ENCODE peak calls at places on chromosomes 3 and 15, in eight cellular contexts. A is Panc1, H is WTC11, F is Caco-2, I is AG04450, N is neural crest cell, Z is A549, V is lower leg skin. W is an unnamed sample.

GRCh38 chr3:141462176-141462859 is 24.5 kb upstream of the RASA2 start:
- DNase-seq in A (no peak), H (no peak), F (peak), I (no peak), N (no peak), Z (no peak), V (no peak), W (no peak)

GRCh38 chr3:47440131-47440530 is 35.6 kb downstream of the SCAP start:
- DNase-seq in A (no peak), H (no peak), F (no peak), I (no peak), N (no peak), Z (no peak), V (peak), W (no peak)

GRCh38 chr3:23583980-23584736 is 221.6 kb upstream of the UBE2E1 start:
- DNase-seq in A (no peak), H (no peak), F (no peak), I (no peak), N (no peak), Z (no peak), V (no peak), W (no peak)

GRCh38 chr3:112649478-112649735 is 8.5 kb upstream of the CCDC80 start:
- DNase-seq in A (no peak), H (no peak), F (no peak), I (no peak), N (no peak), Z (no peak), V (no peak), W (no peak)

GRCh38 chr3:10453764-10454163 is 51.6 kb downstream of the ATP2B2 start:
- DNase-seq in A (no peak), H (no peak), F (no peak), I (no peak), N (no peak), Z (no peak), V (no peak), W (no peak)

GRCh38 chr3:112010631-112011030 is 11.9 kb downstream of the TAGLN3 start:
- DNase-seq in A (no peak), H (no peak), F (no peak), I (no peak), N (no peak), Z (no peak), V (no peak), W (no peak)

GRCh38 chr15:26357653-26358052 is 415.2 kb downstream of the GABRB3 start:
- DNase-seq in A (no peak), H (no peak), F (no peak), I (no peak), N (no peak), Z (no peak), V (no peak), W (no peak)

GRCh38 chr3:85875589-85875988 is 916.8 kb downstream of the CADM2 start:
- DNase-seq in A (no peak), H (no peak), F (no peak), I (no peak), N (no peak), Z (no peak), V (no peak), W (no peak)

GRCh38 chr3:45178131-45179023 is 32.2 kb upstream of the CDCP1 start:
- DNase-seq in A (no peak), H (no peak), F (no peak), I (no peak), N (no peak), Z (no peak), V (peak), W (no peak)

GRCh38 chr15:37253877-37254276 is 153.5 kb upstream of the MEIS2 start:
- DNase-seq in A (no peak), H (no peak), F (no peak), I (no peak), N (no peak), Z (no peak), V (no peak), W (no peak)

GRCh38 chr3:9852528-9852927 is 8.7 kb upstream of the RPUSD3 start:
- DNase-seq in A (no peak), H (no peak), F (no peak), I (no peak), N (no peak), Z (no peak), V (no peak), W (no peak)

GRCh38 chr3:38616111-38616510 is 33.4 kb downstream of the SCN5A start:
- DNase-seq in A (no peak), H (no peak), F (no peak), I (no peak), N (no peak), Z (no peak), V (no peak), W (no peak)

GRCh38 chr15:89034305-89034704 is 54.0 kb upstream of the ABHD2 start:
- DNase-seq in A (no peak), H (no peak), F (no peak), I (no peak), N (no peak), Z (peak), V (no peak), W (no peak)

GRCh38 chr3:60703956-60704736 is 547.1 kb downstream of the FHIT start:
- DNase-seq in A (no peak), H (no peak), F (no peak), I (peak), N (no peak), Z (no peak), V (no peak), W (no peak)

GRCh38 chr3:64049136-64049535 is 25.8 kb upstream of the PSMD6 start:
- DNase-seq in A (no peak), H (no peak), F (no peak), I (no peak), N (no peak), Z (no peak), V (no peak), W (peak)

GRCh38 chr3:41095702-41096101 is 103.6 kb upstream of the CTNNB1 start:
- DNase-seq in A (no peak), H (no peak), F (no peak), I (no peak), N (no peak), Z (no peak), V (no peak), W (peak)

DNA sequence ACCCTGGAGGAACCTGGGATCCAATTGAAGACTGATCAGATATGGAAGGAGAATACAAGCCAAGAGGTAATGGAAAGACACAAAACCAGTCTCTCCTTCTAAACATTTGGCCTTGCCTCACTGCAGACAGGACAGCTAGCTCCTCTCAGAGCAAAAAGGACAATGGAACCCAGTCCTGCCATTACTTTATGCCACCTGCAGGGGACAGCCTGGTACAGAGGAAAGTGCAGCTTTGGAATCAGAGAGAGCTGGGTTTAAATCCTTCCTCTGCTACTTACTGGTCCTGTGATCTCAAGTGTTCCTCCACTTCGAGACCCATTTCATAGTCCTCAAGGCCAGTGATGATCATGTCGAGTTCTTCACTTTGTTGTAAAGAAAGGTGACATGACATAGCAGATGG is 159.4 kb upstream of the SMAD3 start:
- DNase-seq in A (no peak), H (no peak), F (no peak), I (no peak), N (no peak), Z (no peak), V (peak), W (no peak)
- TF ChIP-seq CTCF in A (peak), H (no peak), F (no peak), I (no peak), N (no peak), Z (no peak), V (no peak), W (peak)

DNA sequence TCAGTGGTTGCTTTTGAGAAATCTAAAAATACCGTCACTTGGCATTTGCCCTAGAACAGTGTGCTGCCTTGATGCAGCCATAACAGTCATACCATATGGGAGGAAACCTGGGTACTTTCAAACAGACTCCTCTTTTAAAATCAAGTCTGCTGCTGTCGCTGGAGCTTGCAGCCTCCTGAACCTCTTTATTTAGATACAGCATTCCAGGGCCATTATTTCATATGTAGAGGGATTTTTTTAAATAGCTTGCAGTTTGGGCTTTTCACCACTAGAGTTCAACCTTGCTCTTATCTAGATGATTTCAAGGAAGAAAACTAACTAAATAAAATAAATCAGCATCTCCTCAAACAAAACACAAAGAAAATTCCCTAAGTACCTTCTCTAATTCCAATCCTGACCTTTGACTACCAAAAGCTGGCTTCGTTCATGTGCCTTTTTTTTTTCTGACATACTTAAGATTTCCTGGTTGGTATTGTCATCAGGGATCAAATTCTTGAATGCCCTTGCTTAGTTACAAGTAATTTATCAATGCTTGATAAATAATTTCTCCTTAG is 111.6 kb downstream of the KBTBD8 start:
- DNase-seq in A (no peak), H (no peak), F (peak), I (peak), N (no peak), Z (peak), V (no peak), W (peak)
- TF ChIP-seq CTCF in A (peak), H (peak), F (peak), I (peak), N (peak), Z (peak), V (no peak), W (peak)

GRCh38 chr3:72655151-72655551 is 193.1 kb downstream of the SHQ1 start:
- DNase-seq in A (no peak), H (peak), F (no peak), I (no peak), N (peak), Z (no peak), V (no peak), W (no peak)

GRCh38 chr3:72652395-72652794 is 195.8 kb downstream of the SHQ1 start:
- DNase-seq in A (no peak), H (no peak), F (no peak), I (no peak), N (no peak), Z (no peak), V (no peak), W (no peak)

GRCh38 chr3:72658466-72659100 is 189.7 kb downstream of the SHQ1 start:
- DNase-seq in A (no peak), H (no peak), F (no peak), I (no peak), N (no peak), Z (no peak), V (no peak), W (no peak)

GRCh38 chr3:72657666-72658065 is 190.6 kb downstream of the SHQ1 start:
- DNase-seq in A (no peak), H (no peak), F (no peak), I (no peak), N (no peak), Z (no peak), V (no peak), W (no peak)

DNA sequence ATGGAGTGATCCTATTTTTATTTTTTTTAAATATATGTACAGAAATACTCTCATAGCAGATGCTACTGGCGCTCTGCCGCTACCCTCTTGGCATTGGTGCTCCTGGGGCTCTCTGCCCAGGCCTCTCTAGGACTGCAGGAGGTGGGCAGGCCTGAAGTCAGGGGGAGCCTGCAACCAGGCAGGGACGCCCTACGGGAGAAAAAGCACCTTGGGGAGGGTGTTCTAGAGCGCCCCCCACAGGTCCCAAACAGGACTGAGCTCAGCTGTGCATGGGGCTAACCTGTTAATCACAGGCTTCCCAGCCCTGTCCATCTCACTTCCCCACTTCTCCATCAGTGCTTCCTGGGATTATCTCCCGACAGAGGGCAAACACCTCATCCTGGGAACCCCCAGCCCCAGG is 192.5 kb downstream of the SHQ1 start:
- DNase-seq in A (no peak), H (peak), F (no peak), I (no peak), N (no peak), Z (no peak), V (no peak), W (no peak)
- TF ChIP-seq CTCF in A (peak), H (peak), F (no peak), I (no peak), N (peak), Z (no peak), V (no peak), W (peak)

GRCh38 chr15:70509282-70510272 is 253.8 kb downstream of the UACA start:
- DNase-seq in A (no peak), H (no peak), F (no peak), I (no peak), N (no peak), Z (no peak), V (no peak), W (no peak)

GRCh38 chr15:70507772-70508351 is 255.5 kb downstream of the UACA start:
- DNase-seq in A (peak), H (no peak), F (peak), I (no peak), N (no peak), Z (peak), V (no peak), W (peak)

GRCh38 chr15:70510433-70510832 is 252.9 kb downstream of the UACA start:
- DNase-seq in A (no peak), H (no peak), F (no peak), I (no peak), N (no peak), Z (no peak), V (no peak), W (no peak)

GRCh38 chr15:70505971-70506887 is 257.1 kb downstream of the UACA start:
- DNase-seq in A (no peak), H (peak), F (no peak), I (no peak), N (no peak), Z (no peak), V (no peak), W (no peak)

GRCh38 chr15:70508561-70509281 is 254.6 kb downstream of the UACA start:
- DNase-seq in A (peak), H (no peak), F (peak), I (peak), N (no peak), Z (peak), V (no peak), W (peak)
- TF ChIP-seq CTCF in A (no peak), H (no peak), F (no peak), I (peak), N (no peak), Z (peak), V (no peak), W (peak)

GRCh38 chr3:71076361-71076997 is 507.0 kb downstream of the FOXP1 start:
- DNase-seq in A (no peak), H (no peak), F (no peak), I (no peak), N (no peak), Z (no peak), V (no peak), W (no peak)
- TF ChIP-seq CTCF in A (no peak), H (no peak), F (no peak), I (no peak), N (no peak), Z (no peak), V (no peak), W (no peak)

GRCh38 chr15:91142097-91142744 is 42.2 kb downstream of the SV2B start:
- DNase-seq in A (no peak), H (no peak), F (peak), I (no peak), N (no peak), Z (peak), V (peak), W (no peak)
- TF ChIP-seq CTCF in A (peak), H (peak), F (peak), I (peak), N (peak), Z (peak), V (no peak), W (peak)

GRCh38 chr3:49839193-49839809 is 17.1 kb downstream of the TRAIP start:
- DNase-seq in A (peak), H (peak), F (peak), I (peak), N (peak), Z (peak), V (peak), W (no peak)
- TF ChIP-seq CTCF in A (peak), H (peak), F (peak), I (peak), N (peak), Z (peak), V (no peak), W (peak)

GRCh38 chr15:42737529-42738328 is 801 bp upstream of the CDAN1 start:
- DNase-seq in A (peak), H (no peak), F (no peak), I (no peak), N (no peak), Z (no peak), V (no peak), W (no peak)
- TF ChIP-seq CTCF in A (peak), H (no peak), F (no peak), I (no peak), N (no peak), Z (peak), V (no peak), W (no peak)

GRCh38 chr3:170038434-170039110 is 777 bp downstream of the GPR160 start:
- DNase-seq in A (no peak), H (peak), F (peak), I (no peak), N (no peak), Z (no peak), V (no peak), W (no peak)
- TF ChIP-seq CTCF in A (no peak), H (peak), F (peak), I (no peak), N (peak), Z (no peak), V (no peak), W (peak)

GRCh38 chr15:67524235-67524634 is 3.3 kb downstream of the C15orf61 start:
- DNase-seq in A (no peak), H (no peak), F (no peak), I (no peak), N (no peak), Z (no peak), V (no peak), W (no peak)

GRCh38 chr15:67520276-67520975 is 505 bp upstream of the C15orf61 start:
- DNase-seq in A (no peak), H (no peak), F (no peak), I (no peak), N (no peak), Z (no peak), V (peak), W (no peak)

GRCh38 chr15:67521770-67522568 is 1.0 kb downstream of the C15orf61 start:
- DNase-seq in A (no peak), H (no peak), F (no peak), I (no peak), N (no peak), Z (peak), V (no peak), W (no peak)

GRCh38 chr15:67523337-67523736 is 2.4 kb downstream of the C15orf61 start:
- DNase-seq in A (no peak), H (no peak), F (no peak), I (no peak), N (no peak), Z (no peak), V (no peak), W (no peak)

DNA sequence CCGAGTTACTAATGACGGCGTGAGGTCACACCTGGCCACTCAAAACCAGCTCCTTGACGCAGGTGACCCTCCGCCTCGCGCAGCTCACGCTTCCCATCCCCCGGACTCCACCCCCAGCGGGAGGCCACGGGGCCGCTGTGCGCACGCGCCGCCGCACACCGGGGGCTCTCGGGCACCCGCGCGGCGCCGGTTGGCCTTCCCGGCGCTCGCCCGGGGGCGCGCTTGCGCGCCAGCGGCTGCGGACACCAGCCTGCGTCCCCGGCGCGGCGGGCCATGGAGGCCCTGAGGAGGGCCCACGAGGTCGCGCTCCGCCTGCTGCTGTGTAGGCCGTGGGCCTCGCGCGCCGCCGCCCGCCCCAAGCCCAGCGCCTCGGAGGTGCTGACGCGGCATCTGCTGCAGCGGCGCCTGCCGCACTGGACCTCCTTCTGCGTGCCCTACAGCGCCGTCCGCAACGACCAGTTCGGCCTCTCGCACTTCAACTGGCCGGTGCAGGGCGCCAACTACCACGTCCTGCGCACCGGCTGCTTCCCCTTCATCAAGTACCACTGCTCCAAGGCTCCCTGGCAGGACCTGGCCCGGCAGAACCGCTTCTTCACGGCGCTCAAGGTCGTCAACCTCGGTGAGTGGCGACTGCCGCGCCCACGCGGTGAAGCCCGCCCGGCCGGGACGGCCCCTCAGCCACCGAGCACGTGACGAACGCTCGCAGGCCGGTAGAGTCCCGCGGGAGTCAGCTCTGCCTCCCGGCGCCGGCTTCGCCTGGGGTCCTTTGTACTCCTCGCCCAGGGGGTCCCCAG is at the start of gene C15orf61:
- DNase-seq in A (no peak), H (peak), F (peak), I (no peak), N (peak), Z (peak), V (peak), W (no peak)
- TF ChIP-seq CTCF in A (peak), H (no peak), F (no peak), I (peak), N (no peak), Z (peak), V (no peak), W (no peak)

W was measured in epithelial cell of proximal tubule.